ENCODE peak calls at places on chromosome 9, in four cellular contexts. I is adipocyte, X is aorta, R is spleen. T is an unnamed sample.

GRCh38 chr9:125049212-125049611 is 94.1 kb downstream of the SCAI start:
- DNase-seq in I (no peak), X (no peak), R (no peak), T (peak; percentile 87)

GRCh38 chr9:90895786-90896185 is 94.2 kb downstream of the SYK start:
- DNase-seq in I (no peak), X (no peak), R (no peak), T (no peak)

GRCh38 chr9:128337972-128338371 is 2.4 kb upstream of the SLC27A4 start:
- DNase-seq in I (no peak), X (no peak), R (no peak), T (no peak)

GRCh38 chr9:68705636-68706578 is 867 bp downstream of the PIP5K1B start:
- DNase-seq in I (no peak), X (peak; percentile 78), R (peak; percentile 85), T (peak; percentile 4)

GRCh38 chr9:128100581-128100980 is 26.9 kb downstream of the PTGES2 start:
- DNase-seq in I (no peak), X (peak; percentile 58), R (peak; percentile 59), T (no peak)

GRCh38 chr9:136326061-136326776 is 1.1 kb upstream of the GPSM1 start:
- DNase-seq in I (peak; percentile 95), X (no peak), R (no peak), T (no peak)

GRCh38 chr9:89342213-89342612 is 23.9 kb downstream of the SECISBP2 start:
- DNase-seq in I (no peak), X (no peak), R (no peak), T (no peak)

GRCh38 chr9:739362-739761 is 102.1 kb upstream of the DMRT1 start:
- DNase-seq in I (no peak), X (no peak), R (no peak), T (no peak)

GRCh38 chr9:117415584-117415937 is 704 bp upstream of the ASTN2 start:
- DNase-seq in I (no peak), X (no peak), R (no peak), T (no peak)

GRCh38 chr9:127539982-127540663 is 72.0 kb upstream of the STXBP1 start:
- DNase-seq in I (no peak), X (peak; percentile 70), R (no peak), T (no peak)

GRCh38 chr9:120443489-120443888 is 136.5 kb downstream of the CDK5RAP2 start:
- DNase-seq in I (peak; percentile 75), X (no peak), R (no peak), T (no peak)

GRCh38 chr9:92342825-92343488 is 17.2 kb downstream of the CENPP start:
- DNase-seq in I (peak; percentile 65), X (no peak), R (no peak), T (no peak)

GRCh38 chr9:86354882-86355399 is 731 bp upstream of the TUT7 start:
- DNase-seq in I (no peak), X (no peak), R (no peak), T (no peak)

GRCh38 chr9:84154320-84154719 is 173.7 kb downstream of the RMI1 start:
- DNase-seq in I (peak; percentile 78), X (no peak), R (no peak), T (no peak)

GRCh38 chr9:4507306-4507705 is 17.0 kb downstream of the SLC1A1 start:
- DNase-seq in I (peak; percentile 33), X (no peak), R (no peak), T (no peak)

GRCh38 chr9:113621309-113621791 is 157.8 kb downstream of the RGS3 start:
- DNase-seq in I (peak; percentile 92), X (peak; percentile 97), R (peak; percentile 73), T (no peak)

GRCh38 chr9:137575382-137575724 is 3.4 kb downstream of the DPH7 start:
- DNase-seq in I (no peak), X (no peak), R (no peak), T (no peak)

GRCh38 chr9:107481035-107481434 is 8.5 kb downstream of the KLF4 start:
- DNase-seq in I (peak; percentile 47), X (no peak), R (no peak), T (no peak)

GRCh38 chr9:129111143-129111761 is at the start of gene PTPA:
- DNase-seq in I (peak; percentile 95), X (peak; percentile 95), R (peak; percentile 97), T (peak; percentile 87)

GRCh38 chr9:75047506-75047905 is 19.4 kb upstream of the CARNMT1 start:
- DNase-seq in I (no peak), X (no peak), R (no peak), T (no peak)

GRCh38 chr9:92146610-92147009 is 31.4 kb upstream of the SPTLC1 start:
- DNase-seq in I (peak; percentile 45), X (no peak), R (no peak), T (no peak)

GRCh38 chr9:128205296-128205944 is 2.2 kb downstream of the DNM1 start:
- DNase-seq in I (no peak), X (no peak), R (no peak), T (no peak)

GRCh38 chr9:94904806-94905205 is 178.3 kb downstream of the AOPEP start:
- DNase-seq in I (no peak), X (no peak), R (no peak), T (no peak)
- H3K4me1 ChIP-seq in I (peaks cover 46% of the 10 kb centered on the region), X (peaks cover 3% of the 10 kb centered on the region), R (no peaks in the 10 kb centered on the region), T (peaks cover 36% of the 10 kb centered on the region)

GRCh38 chr9:36999728-37000333 is 34.2 kb downstream of the PAX5 start:
- DNase-seq in I (no peak), X (no peak), R (no peak), T (no peak)

GRCh38 chr9:37002036-37002412 is 32.0 kb downstream of the PAX5 start:
- DNase-seq in I (no peak), X (no peak), R (no peak), T (no peak)

GRCh38 chr9:37004424-37004935 is 29.6 kb downstream of the PAX5 start:
- DNase-seq in I (no peak), X (no peak), R (no peak), T (no peak)

GRCh38 chr9:37001461-37001860 is 32.6 kb downstream of the PAX5 start:
- DNase-seq in I (peak; percentile 6), X (no peak), R (no peak), T (no peak)

GRCh38 chr9:37002413-37003217 is 31.5 kb downstream of the PAX5 start:
- DNase-seq in I (no peak), X (peak; percentile 70), R (peak; percentile 88), T (no peak)
- H3K4me3 ChIP-seq in I (no peak overlapping the region), X (no peak overlapping the region), R (peak overlapping the region; percentile 38), T (no peak overlapping the region)

GRCh38 chr9:130918870-130919558 is 20.0 kb downstream of the FIBCD1 start:
- DNase-seq in I (no peak), X (no peak), R (no peak), T (no peak)
- H3K27me3 ChIP-seq in I (peaks cover 41% of the 10 kb centered on the region), X (no peaks in the 10 kb centered on the region), R (no peaks in the 10 kb centered on the region), T (peaks cover 39% of the 10 kb centered on the region)

GRCh38 chr9:131405429-131405828 is 11.5 kb downstream of the PRRC2B start:
- DNase-seq in I (peak; percentile 55), X (peak; percentile 77), R (no peak), T (peak; percentile 50)

GRCh38 chr9:131405858-131406566 is 12.1 kb downstream of the PRRC2B start:
- DNase-seq in I (no peak), X (no peak), R (no peak), T (no peak)

GRCh38 chr9:131404987-131405386 is 11.1 kb downstream of the PRRC2B start:
- DNase-seq in I (no peak), X (no peak), R (no peak), T (no peak)

GRCh38 chr9:131407717-131408195 is 13.9 kb downstream of the PRRC2B start:
- DNase-seq in I (peak; percentile 31), X (no peak), R (no peak), T (peak; percentile 71)

GRCh38 chr9:131406567-131407436 is 12.9 kb downstream of the PRRC2B start:
- DNase-seq in I (peak; percentile 56), X (no peak), R (no peak), T (no peak)
- H3K4me1 ChIP-seq in I (peaks cover 78% of the 10 kb centered on the region), X (peaks cover 6% of the 10 kb centered on the region), R (peaks cover 100% of the 10 kb centered on the region), T (peaks cover 73% of the 10 kb centered on the region)

GRCh38 chr9:27126682-27127081 is 17.7 kb downstream of the TEK start:
- DNase-seq in I (no peak), X (no peak), R (no peak), T (no peak)

GRCh38 chr9:27125936-27126335 is 16.9 kb downstream of the TEK start:
- DNase-seq in I (no peak), X (no peak), R (no peak), T (no peak)

GRCh38 chr9:27131731-27132130 is 22.7 kb downstream of the TEK start:
- DNase-seq in I (peak; percentile 33), X (no peak), R (no peak), T (no peak)

GRCh38 chr9:27125030-27125429 is 16.0 kb downstream of the TEK start:
- DNase-seq in I (peak; percentile 88), X (no peak), R (no peak), T (no peak)

GRCh38 chr9:27129221-27129620 is 20.2 kb downstream of the TEK start:
- DNase-seq in I (no peak), X (no peak), R (no peak), T (no peak)
- H3K4me3 ChIP-seq in I (no peak overlapping the region), X (no peak overlapping the region), R (no peak overlapping the region), T (no peak overlapping the region)

DNA sequence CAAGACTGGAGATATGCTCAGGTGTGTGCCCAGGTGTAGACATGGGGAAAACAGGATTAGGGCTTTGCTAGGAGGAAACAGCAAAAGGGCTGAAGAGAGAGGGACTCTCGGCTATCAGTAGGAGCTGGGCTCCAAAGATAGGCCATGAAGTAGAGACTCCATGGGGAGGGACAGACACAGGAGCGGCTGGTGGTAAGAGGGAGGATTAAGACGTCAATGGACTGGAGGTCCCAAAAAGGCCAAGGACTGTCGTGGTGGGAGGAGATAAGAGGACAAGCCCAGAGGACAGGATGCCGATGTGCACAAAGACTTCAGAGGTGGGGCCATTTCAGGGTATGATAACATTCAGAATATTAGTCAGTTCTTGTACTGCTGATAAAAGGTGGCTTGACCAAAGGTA is 93.1 kb downstream of the SAXO1 start:
- DNase-seq in I (no peak), X (no peak), R (no peak), T (no peak)
- H3K27me3 ChIP-seq in I (peaks cover 8% of the 10 kb centered on the region), X (no peaks in the 10 kb centered on the region), R (no peaks in the 10 kb centered on the region), T (no peaks in the 10 kb centered on the region)

GRCh38 chr9:29668732-29669131 is 2095.5 kb upstream of the C9orf72 start:
- DNase-seq in I (no peak), X (no peak), R (no peak), T (no peak)
- H3K4me1 ChIP-seq in I (peaks cover 5% of the 10 kb centered on the region), X (no peaks in the 10 kb centered on the region), R (no peaks in the 10 kb centered on the region), T (no peaks in the 10 kb centered on the region)

GRCh38 chr9:134284273-134284672 is 42.0 kb upstream of the RXRA start:
- DNase-seq in I (no peak), X (peak; percentile 84), R (no peak), T (no peak)

GRCh38 chr9:134282138-134282650 is 44.1 kb upstream of the RXRA start:
- DNase-seq in I (no peak), X (no peak), R (no peak), T (no peak)

GRCh38 chr9:134283692-134284265 is 42.5 kb upstream of the RXRA start:
- DNase-seq in I (no peak), X (no peak), R (no peak), T (no peak)

GRCh38 chr9:134284741-134285140 is 41.5 kb upstream of the RXRA start:
- DNase-seq in I (no peak), X (no peak), R (no peak), T (no peak)

GRCh38 chr9:134283111-134283515 is 43.1 kb upstream of the RXRA start:
- DNase-seq in I (no peak), X (peak; percentile 93), R (no peak), T (no peak)
- H3K4me3 ChIP-seq in I (no peak overlapping the region), X (no peak overlapping the region), R (no peak overlapping the region), T (no peak overlapping the region)